ENCODE peak calls at places on chromosomes 4 and X, in nine cellular contexts. One of them, this sample, is unnamed.

GRCh38 chr4:120232050-120232449 is 165.4 kb upstream of the MAD2L1 start:
- DNase-seq in upper lobe of right lung: no peak
- DNase-seq in cardiac fibroblast: no peak
- DNase-seq in epithelial cell of esophagus: peak
- DNase-seq in dorsolateral prefrontal cortex: no peak
- DNase-seq in thoracic aorta: no peak
- DNase-seq in pancreas: no peak
- DNase-seq in omental fat pad: no peak
- DNase-seq in right lobe of liver: no peak
- DNase-seq in this sample: no peak

GRCh38 chrX:139332441-139332840 is 198.1 kb upstream of the F9 start:
- DNase-seq in upper lobe of right lung: no peak
- DNase-seq in cardiac fibroblast: no peak
- DNase-seq in omental fat pad: no peak
- DNase-seq in epithelial cell of esophagus: peak
- DNase-seq in pancreas: no peak
- DNase-seq in thoracic aorta: no peak
- DNase-seq in dorsolateral prefrontal cortex: no peak
- DNase-seq in right lobe of liver: no peak
- DNase-seq in this sample: no peak

GRCh38 chrX:3599787-3600465 is 113.5 kb downstream of the PRKX start:
- DNase-seq in upper lobe of right lung: no peak
- DNase-seq in cardiac fibroblast: peak
- DNase-seq in right lobe of liver: no peak
- DNase-seq in pancreas: no peak
- DNase-seq in thoracic aorta: no peak
- DNase-seq in dorsolateral prefrontal cortex: no peak
- DNase-seq in epithelial cell of esophagus: no peak
- DNase-seq in omental fat pad: no peak
- DNase-seq in this sample: no peak

GRCh38 chrX:115233497-115234219 is at the start of gene LRCH2:
- DNase-seq in right lobe of liver: no peak
- DNase-seq in epithelial cell of esophagus: no peak
- DNase-seq in omental fat pad: no peak
- DNase-seq in cardiac fibroblast: peak
- DNase-seq in thoracic aorta: no peak
- DNase-seq in pancreas: no peak
- DNase-seq in upper lobe of right lung: peak
- DNase-seq in dorsolateral prefrontal cortex: peak
- DNase-seq in this sample: peak

GRCh38 chrX:108584617-108585211 is 145.1 kb downstream of the COL4A5 start:
- DNase-seq in thoracic aorta: no peak
- DNase-seq in upper lobe of right lung: no peak
- DNase-seq in cardiac fibroblast: peak
- DNase-seq in dorsolateral prefrontal cortex: no peak
- DNase-seq in omental fat pad: no peak
- DNase-seq in epithelial cell of esophagus: peak
- DNase-seq in right lobe of liver: no peak
- DNase-seq in pancreas: no peak
- DNase-seq in this sample: no peak

GRCh38 chr4:139455187-139455586 is 1.3 kb downstream of the RAB33B start:
- DNase-seq in thoracic aorta: no peak
- DNase-seq in right lobe of liver: no peak
- DNase-seq in omental fat pad: no peak
- DNase-seq in epithelial cell of esophagus: no peak
- DNase-seq in dorsolateral prefrontal cortex: no peak
- DNase-seq in cardiac fibroblast: no peak
- DNase-seq in upper lobe of right lung: no peak
- DNase-seq in pancreas: no peak
- DNase-seq in this sample: no peak

GRCh38 chr4:53855886-53856260 is 208.5 kb downstream of the CHIC2 start:
- DNase-seq in epithelial cell of esophagus: peak
- DNase-seq in cardiac fibroblast: peak
- DNase-seq in omental fat pad: no peak
- DNase-seq in dorsolateral prefrontal cortex: no peak
- DNase-seq in right lobe of liver: no peak
- DNase-seq in thoracic aorta: no peak
- DNase-seq in pancreas: no peak
- DNase-seq in upper lobe of right lung: no peak
- DNase-seq in this sample: no peak

GRCh38 chr4:93770201-93770600 is 58.4 kb upstream of the ATOH1 start:
- DNase-seq in upper lobe of right lung: no peak
- DNase-seq in right lobe of liver: no peak
- DNase-seq in pancreas: no peak
- DNase-seq in thoracic aorta: no peak
- DNase-seq in omental fat pad: no peak
- DNase-seq in dorsolateral prefrontal cortex: no peak
- DNase-seq in epithelial cell of esophagus: peak
- DNase-seq in cardiac fibroblast: no peak
- DNase-seq in this sample: no peak

GRCh38 chr4:174152717-174153466 is 130.6 kb downstream of the FBXO8 start:
- DNase-seq in right lobe of liver: no peak
- DNase-seq in upper lobe of right lung: no peak
- DNase-seq in dorsolateral prefrontal cortex: no peak
- DNase-seq in omental fat pad: no peak
- DNase-seq in epithelial cell of esophagus: no peak
- DNase-seq in pancreas: no peak
- DNase-seq in thoracic aorta: no peak
- DNase-seq in cardiac fibroblast: peak
- DNase-seq in this sample: no peak

GRCh38 chrX:140975472-140975871 is 26.9 kb upstream of the SPANXB1 start:
- DNase-seq in epithelial cell of esophagus: no peak
- DNase-seq in right lobe of liver: no peak
- DNase-seq in dorsolateral prefrontal cortex: no peak
- DNase-seq in omental fat pad: no peak
- DNase-seq in pancreas: no peak
- DNase-seq in cardiac fibroblast: no peak
- DNase-seq in thoracic aorta: no peak
- DNase-seq in upper lobe of right lung: no peak
- DNase-seq in this sample: no peak

GRCh38 chr4:69322055-69322454 is 41.8 kb downstream of the UGT2B28 start:
- DNase-seq in omental fat pad: no peak
- DNase-seq in dorsolateral prefrontal cortex: no peak
- DNase-seq in thoracic aorta: no peak
- DNase-seq in cardiac fibroblast: peak
- DNase-seq in upper lobe of right lung: no peak
- DNase-seq in right lobe of liver: no peak
- DNase-seq in epithelial cell of esophagus: peak
- DNase-seq in pancreas: no peak
- DNase-seq in this sample: no peak

GRCh38 chr4:183987987-183988392 is 82.9 kb downstream of the STOX2 start:
- DNase-seq in upper lobe of right lung: no peak
- DNase-seq in epithelial cell of esophagus: peak
- DNase-seq in pancreas: peak
- DNase-seq in omental fat pad: no peak
- DNase-seq in right lobe of liver: no peak
- DNase-seq in thoracic aorta: peak
- DNase-seq in dorsolateral prefrontal cortex: peak
- DNase-seq in cardiac fibroblast: peak
- DNase-seq in this sample: peak

GRCh38 chr4:95267081-95267480 is 281.7 kb downstream of the UNC5C start:
- DNase-seq in epithelial cell of esophagus: peak
- DNase-seq in right lobe of liver: no peak
- DNase-seq in upper lobe of right lung: no peak
- DNase-seq in thoracic aorta: no peak
- DNase-seq in omental fat pad: no peak
- DNase-seq in cardiac fibroblast: peak
- DNase-seq in dorsolateral prefrontal cortex: no peak
- DNase-seq in pancreas: no peak
- DNase-seq in this sample: no peak

GRCh38 chr4:118076958-118077766 is 42.9 kb downstream of the NDST3 start:
- DNase-seq in omental fat pad: no peak
- DNase-seq in epithelial cell of esophagus: peak
- DNase-seq in pancreas: no peak
- DNase-seq in thoracic aorta: no peak
- DNase-seq in dorsolateral prefrontal cortex: no peak
- DNase-seq in right lobe of liver: peak
- DNase-seq in cardiac fibroblast: peak
- DNase-seq in upper lobe of right lung: no peak
- DNase-seq in this sample: no peak
- TF ChIP-seq CTCF in omental fat pad: no peak
- TF ChIP-seq CTCF in epithelial cell of esophagus: peak
- TF ChIP-seq CTCF in pancreas: no peak
- TF ChIP-seq CTCF in thoracic aorta: no peak
- TF ChIP-seq CTCF in dorsolateral prefrontal cortex: no peak
- TF ChIP-seq CTCF in right lobe of liver: peak
- TF ChIP-seq CTCF in cardiac fibroblast: peak
- TF ChIP-seq CTCF in upper lobe of right lung: peak
- TF ChIP-seq CTCF in this sample: no peak

GRCh38 chr4:103996059-103996458 is 276.3 kb upstream of the TACR3 start:
- DNase-seq in right lobe of liver: no peak
- DNase-seq in pancreas: no peak
- DNase-seq in thoracic aorta: no peak
- DNase-seq in omental fat pad: no peak
- DNase-seq in cardiac fibroblast: peak
- DNase-seq in upper lobe of right lung: no peak
- DNase-seq in dorsolateral prefrontal cortex: no peak
- DNase-seq in epithelial cell of esophagus: peak
- DNase-seq in this sample: no peak
- TF ChIP-seq CTCF in right lobe of liver: no peak
- TF ChIP-seq CTCF in pancreas: no peak
- TF ChIP-seq CTCF in thoracic aorta: no peak
- TF ChIP-seq CTCF in omental fat pad: no peak
- TF ChIP-seq CTCF in cardiac fibroblast: no peak
- TF ChIP-seq CTCF in upper lobe of right lung: no peak
- TF ChIP-seq CTCF in dorsolateral prefrontal cortex: peak
- TF ChIP-seq CTCF in epithelial cell of esophagus: peak
- TF ChIP-seq CTCF in this sample: no peak

GRCh38 chrX:24693453-24694202 is at the start of gene POLA1:
- DNase-seq in upper lobe of right lung: peak
- DNase-seq in thoracic aorta: peak
- DNase-seq in epithelial cell of esophagus: peak
- DNase-seq in dorsolateral prefrontal cortex: peak
- DNase-seq in omental fat pad: peak
- DNase-seq in right lobe of liver: peak
- DNase-seq in pancreas: peak
- DNase-seq in cardiac fibroblast: peak
- DNase-seq in this sample: peak
- TF ChIP-seq CTCF in upper lobe of right lung: peak
- TF ChIP-seq CTCF in thoracic aorta: no peak
- TF ChIP-seq CTCF in epithelial cell of esophagus: peak
- TF ChIP-seq CTCF in dorsolateral prefrontal cortex: peak
- TF ChIP-seq CTCF in omental fat pad: no peak
- TF ChIP-seq CTCF in right lobe of liver: peak
- TF ChIP-seq CTCF in pancreas: no peak
- TF ChIP-seq CTCF in cardiac fibroblast: peak
- TF ChIP-seq CTCF in this sample: no peak

GRCh38 chr4:3783691-3784306 is 17.6 kb downstream of the ADRA2C start:
- DNase-seq in omental fat pad: no peak
- DNase-seq in right lobe of liver: no peak
- DNase-seq in thoracic aorta: no peak
- DNase-seq in upper lobe of right lung: no peak
- DNase-seq in pancreas: peak
- DNase-seq in dorsolateral prefrontal cortex: no peak
- DNase-seq in cardiac fibroblast: no peak
- DNase-seq in epithelial cell of esophagus: no peak
- DNase-seq in this sample: no peak
- TF ChIP-seq CTCF in omental fat pad: no peak
- TF ChIP-seq CTCF in right lobe of liver: peak
- TF ChIP-seq CTCF in thoracic aorta: peak
- TF ChIP-seq CTCF in upper lobe of right lung: peak
- TF ChIP-seq CTCF in pancreas: peak
- TF ChIP-seq CTCF in dorsolateral prefrontal cortex: peak
- TF ChIP-seq CTCF in cardiac fibroblast: no peak
- TF ChIP-seq CTCF in epithelial cell of esophagus: no peak
- TF ChIP-seq CTCF in this sample: no peak

DNA sequence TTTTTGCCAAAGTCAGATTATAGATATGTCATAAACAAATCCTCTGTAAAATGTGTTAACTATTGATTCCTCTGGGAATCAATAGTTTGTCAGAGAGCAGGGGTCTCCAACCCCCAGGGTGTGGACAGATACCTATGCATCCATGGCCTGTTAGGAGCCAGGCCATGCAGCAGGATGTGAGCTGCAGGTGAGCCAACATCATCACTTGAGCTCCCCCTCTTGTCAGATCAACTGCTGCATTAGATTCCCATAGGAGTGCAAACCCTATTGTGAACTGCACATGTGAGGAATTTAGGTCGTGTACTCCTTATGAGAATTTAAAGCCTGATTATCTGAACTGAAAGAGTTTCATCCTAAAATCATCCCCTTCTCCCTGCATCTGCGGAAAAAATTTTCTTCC is 1365.4 kb downstream of the ARAP2 start:
- DNase-seq in omental fat pad: no peak
- DNase-seq in cardiac fibroblast: no peak
- DNase-seq in dorsolateral prefrontal cortex: no peak
- DNase-seq in pancreas: no peak
- DNase-seq in right lobe of liver: no peak
- DNase-seq in upper lobe of right lung: no peak
- DNase-seq in epithelial cell of esophagus: no peak
- DNase-seq in thoracic aorta: no peak
- DNase-seq in this sample: no peak
- TF ChIP-seq CTCF in omental fat pad: no peak
- TF ChIP-seq CTCF in cardiac fibroblast: no peak
- TF ChIP-seq CTCF in dorsolateral prefrontal cortex: no peak
- TF ChIP-seq CTCF in pancreas: no peak
- TF ChIP-seq CTCF in right lobe of liver: no peak
- TF ChIP-seq CTCF in upper lobe of right lung: no peak
- TF ChIP-seq CTCF in epithelial cell of esophagus: no peak
- TF ChIP-seq CTCF in thoracic aorta: no peak
- TF ChIP-seq CTCF in this sample: no peak

This sample was measured in mesothelial cell of epicardium.